ENCODE peak calls at places on chromosome 6, in five cellular contexts. One of them, this sample, is unnamed.
A peak's percentile ranks its signal among the peaks of the same experiment; 100 is the strongest.

GRCh38 chr6:64330694-64331309 is 695.2 kb downstream of the PHF3 start:
- DNase-seq in fibroblast of the aortic adventitia: peak; percentile 61
- DNase-seq in SJSA1: peak; percentile 56
- DNase-seq in adipocyte: peak; percentile 75
- DNase-seq in astrocyte of the cerebellum: peak; percentile 20
- DNase-seq in this sample: peak; percentile 73

GRCh38 chr6:166076625-166077024 is 91.0 kb downstream of the TBXT start:
- DNase-seq in fibroblast of the aortic adventitia: no peak
- DNase-seq in SJSA1: no peak
- DNase-seq in adipocyte: no peak
- DNase-seq in astrocyte of the cerebellum: no peak
- DNase-seq in this sample: no peak

GRCh38 chr6:169424821-169425240 is 171.2 kb upstream of the THBS2 start:
- DNase-seq in fibroblast of the aortic adventitia: peak; percentile 71
- DNase-seq in SJSA1: no peak
- DNase-seq in adipocyte: no peak
- DNase-seq in astrocyte of the cerebellum: peak; percentile 15
- DNase-seq in this sample: no peak

GRCh38 chr6:143060806-143061596 is at the start of gene AIG1:
- DNase-seq in fibroblast of the aortic adventitia: peak; percentile 57
- DNase-seq in SJSA1: peak; percentile 74
- DNase-seq in adipocyte: no peak
- DNase-seq in astrocyte of the cerebellum: no peak
- DNase-seq in this sample: peak; percentile 55

GRCh38 chr6:111993342-111993741 is 60.6 kb upstream of the CCN6 start:
- DNase-seq in fibroblast of the aortic adventitia: no peak
- DNase-seq in SJSA1: no peak
- DNase-seq in adipocyte: no peak
- DNase-seq in astrocyte of the cerebellum: no peak
- DNase-seq in this sample: no peak

GRCh38 chr6:11288065-11288464 is 55.6 kb upstream of the NEDD9 start:
- DNase-seq in fibroblast of the aortic adventitia: no peak
- DNase-seq in SJSA1: no peak
- DNase-seq in adipocyte: no peak
- DNase-seq in astrocyte of the cerebellum: no peak
- DNase-seq in this sample: no peak

GRCh38 chr6:49988900-49989299 is 19.5 kb upstream of the DEFB113 start:
- DNase-seq in fibroblast of the aortic adventitia: no peak
- DNase-seq in SJSA1: no peak
- DNase-seq in adipocyte: no peak
- DNase-seq in astrocyte of the cerebellum: no peak
- DNase-seq in this sample: no peak

GRCh38 chr6:135535989-135536414 is 38.5 kb upstream of the AHI1 start:
- DNase-seq in fibroblast of the aortic adventitia: peak; percentile 98
- DNase-seq in SJSA1: no peak
- DNase-seq in adipocyte: peak; percentile 88
- DNase-seq in astrocyte of the cerebellum: peak; percentile 90
- DNase-seq in this sample: peak; percentile 68

GRCh38 chr6:73207221-73207837 is 18.0 kb downstream of the KHDC1L start:
- DNase-seq in fibroblast of the aortic adventitia: peak; percentile 16
- DNase-seq in SJSA1: no peak
- DNase-seq in adipocyte: no peak
- DNase-seq in astrocyte of the cerebellum: no peak
- DNase-seq in this sample: no peak

GRCh38 chr6:36123270-36124139 is 6.8 kb upstream of the MAPK13 start:
- DNase-seq in fibroblast of the aortic adventitia: peak; percentile 77
- DNase-seq in SJSA1: peak; percentile 79
- DNase-seq in adipocyte: peak; percentile 87
- DNase-seq in astrocyte of the cerebellum: peak; percentile 32
- DNase-seq in this sample: peak; percentile 76

GRCh38 chr6:159229526-159229925 is 60.3 kb downstream of the FNDC1 start:
- DNase-seq in fibroblast of the aortic adventitia: no peak
- DNase-seq in SJSA1: no peak
- DNase-seq in adipocyte: no peak
- DNase-seq in astrocyte of the cerebellum: no peak
- DNase-seq in this sample: no peak

GRCh38 chr6:125102901-125103300 is 50.7 kb upstream of the TPD52L1 start:
- DNase-seq in fibroblast of the aortic adventitia: peak; percentile 88
- DNase-seq in SJSA1: peak; percentile 83
- DNase-seq in adipocyte: peak; percentile 85
- DNase-seq in astrocyte of the cerebellum: peak; percentile 55
- DNase-seq in this sample: no peak

GRCh38 chr6:84876723-84877514 is 112.5 kb upstream of the TBX18 start:
- DNase-seq in fibroblast of the aortic adventitia: no peak
- DNase-seq in SJSA1: no peak
- DNase-seq in adipocyte: no peak
- DNase-seq in astrocyte of the cerebellum: no peak
- DNase-seq in this sample: no peak

GRCh38 chr6:37663016-37663810 is 34.5 kb downstream of the MDGA1 start:
- DNase-seq in fibroblast of the aortic adventitia: peak; percentile 36
- DNase-seq in SJSA1: no peak
- DNase-seq in adipocyte: peak; percentile 52
- DNase-seq in astrocyte of the cerebellum: peak; percentile 61
- DNase-seq in this sample: peak; percentile 17

GRCh38 chr6:44128020-44128917 is 915 bp downstream of the TMEM63B start:
- DNase-seq in fibroblast of the aortic adventitia: no peak
- DNase-seq in SJSA1: peak; percentile 60
- DNase-seq in adipocyte: peak; percentile 75
- DNase-seq in astrocyte of the cerebellum: no peak
- DNase-seq in this sample: peak; percentile 44

GRCh38 chr6:46452312-46452917 is 38.8 kb downstream of the RCAN2 start:
- DNase-seq in fibroblast of the aortic adventitia: peak; percentile 16
- DNase-seq in SJSA1: no peak
- DNase-seq in adipocyte: peak; percentile 35
- DNase-seq in astrocyte of the cerebellum: no peak
- DNase-seq in this sample: peak; percentile 5

GRCh38 chr6:63353282-63353630 is 33.5 kb upstream of the LGSN start:
- DNase-seq in fibroblast of the aortic adventitia: no peak
- DNase-seq in SJSA1: no peak
- DNase-seq in adipocyte: no peak
- DNase-seq in astrocyte of the cerebellum: no peak
- DNase-seq in this sample: no peak

DNA sequence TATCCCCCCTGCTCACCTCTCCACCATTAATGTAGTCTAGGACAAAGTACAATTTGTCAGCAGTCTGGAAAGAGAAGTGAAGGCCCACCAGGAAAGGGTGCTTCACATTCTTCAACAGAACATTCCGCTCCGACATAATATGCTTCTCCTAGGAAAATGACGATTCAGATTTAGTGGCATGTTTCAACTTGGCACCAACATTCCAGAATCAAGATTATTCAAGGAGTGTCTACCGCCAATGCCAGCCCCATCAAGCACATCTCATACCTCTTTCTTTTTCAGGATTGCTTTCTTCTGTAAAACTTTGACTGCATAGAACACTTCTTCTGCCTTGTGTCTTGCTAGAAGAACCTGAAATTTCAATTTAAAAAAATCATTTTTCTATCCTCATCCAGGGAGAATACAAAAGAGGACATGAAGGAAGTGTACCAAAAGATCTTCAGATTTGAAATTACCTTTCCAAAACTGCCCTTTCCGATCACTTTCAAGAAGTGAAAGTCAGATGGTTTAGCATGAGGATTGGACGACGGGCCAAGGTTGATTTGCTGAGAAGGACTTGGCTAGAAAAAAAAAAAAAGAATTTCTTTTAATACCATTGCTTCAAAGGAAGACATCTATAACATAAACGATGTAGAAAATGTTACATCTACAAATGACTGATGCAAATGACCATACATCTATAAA is 120.7 kb upstream of the SLC2A12 start:
- DNase-seq in fibroblast of the aortic adventitia: peak; percentile 46
- DNase-seq in SJSA1: no peak
- DNase-seq in adipocyte: peak; percentile 12
- DNase-seq in astrocyte of the cerebellum: no peak
- DNase-seq in this sample: no peak
- H3K4me3 ChIP-seq in fibroblast of the aortic adventitia: peak overlapping the region; percentile 66
- H3K4me3 ChIP-seq in SJSA1: peak overlapping the region; percentile 84
- H3K4me3 ChIP-seq in adipocyte: peak overlapping the region; percentile 94
- H3K4me3 ChIP-seq in astrocyte of the cerebellum: peak overlapping the region; percentile 98
- H3K4me3 ChIP-seq in this sample: no peak overlapping the region

GRCh38 chr6:7262037-7262461 is 51.0 kb downstream of the SSR1 start:
- DNase-seq in fibroblast of the aortic adventitia: no peak
- DNase-seq in SJSA1: no peak
- DNase-seq in adipocyte: no peak
- DNase-seq in astrocyte of the cerebellum: no peak
- DNase-seq in this sample: peak; percentile 52
- H3K4me3 ChIP-seq in fibroblast of the aortic adventitia: peak overlapping the region; percentile 86
- H3K4me3 ChIP-seq in SJSA1: peak overlapping the region; percentile 45
- H3K4me3 ChIP-seq in adipocyte: peak overlapping the region; percentile 92
- H3K4me3 ChIP-seq in astrocyte of the cerebellum: peak overlapping the region; percentile 72
- H3K4me3 ChIP-seq in this sample: peak overlapping the region; percentile 64

DNA sequence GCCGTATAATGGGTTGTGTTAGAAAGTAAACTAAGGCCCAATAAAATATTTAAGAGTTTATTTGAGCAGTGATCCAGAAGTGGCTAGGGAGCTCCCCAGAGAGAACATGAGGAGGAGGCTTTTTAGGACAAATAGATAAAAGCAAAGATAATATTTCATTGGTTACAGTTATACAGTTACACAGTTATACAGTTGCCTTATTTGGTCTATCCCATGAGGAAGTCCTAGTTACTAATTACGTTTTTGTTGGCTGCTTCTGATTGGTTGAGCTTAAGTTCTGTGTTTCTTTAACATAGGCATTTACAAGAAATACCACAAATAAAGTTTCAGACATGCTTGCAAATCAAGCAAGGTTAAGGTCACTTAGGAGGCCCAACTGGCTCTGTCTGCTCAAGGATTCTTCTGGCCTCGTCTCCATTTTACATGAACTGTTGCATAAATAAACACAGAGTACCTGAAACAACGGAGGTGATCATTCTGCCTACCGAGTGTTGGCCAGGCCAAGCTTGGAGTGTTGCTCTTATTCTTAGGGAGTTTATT is 7.0 kb downstream of the UBD start:
- DNase-seq in fibroblast of the aortic adventitia: peak; percentile 72
- DNase-seq in SJSA1: no peak
- DNase-seq in adipocyte: peak; percentile 83
- DNase-seq in astrocyte of the cerebellum: peak; percentile 36
- DNase-seq in this sample: no peak
- H3K4me3 ChIP-seq in fibroblast of the aortic adventitia: no peak overlapping the region
- H3K4me3 ChIP-seq in SJSA1: no peak overlapping the region
- H3K4me3 ChIP-seq in adipocyte: no peak overlapping the region
- H3K4me3 ChIP-seq in astrocyte of the cerebellum: no peak overlapping the region
- H3K4me3 ChIP-seq in this sample: no peak overlapping the region

GRCh38 chr6:31465718-31466117 is 32.2 kb upstream of the MICB start:
- DNase-seq in fibroblast of the aortic adventitia: no peak
- DNase-seq in SJSA1: no peak
- DNase-seq in adipocyte: no peak
- DNase-seq in astrocyte of the cerebellum: no peak
- DNase-seq in this sample: no peak

GRCh38 chr6:31466466-31466865 is 31.5 kb upstream of the MICB start:
- DNase-seq in fibroblast of the aortic adventitia: no peak
- DNase-seq in SJSA1: no peak
- DNase-seq in adipocyte: no peak
- DNase-seq in astrocyte of the cerebellum: no peak
- DNase-seq in this sample: no peak

GRCh38 chr6:31465185-31465536 is 32.8 kb upstream of the MICB start:
- DNase-seq in fibroblast of the aortic adventitia: no peak
- DNase-seq in SJSA1: no peak
- DNase-seq in adipocyte: no peak
- DNase-seq in astrocyte of the cerebellum: no peak
- DNase-seq in this sample: no peak

GRCh38 chr6:31462964-31463940 is 34.7 kb upstream of the MICB start:
- DNase-seq in fibroblast of the aortic adventitia: peak; percentile 73
- DNase-seq in SJSA1: peak; percentile 89
- DNase-seq in adipocyte: peak; percentile 65
- DNase-seq in astrocyte of the cerebellum: peak; percentile 58
- DNase-seq in this sample: no peak

DNA sequence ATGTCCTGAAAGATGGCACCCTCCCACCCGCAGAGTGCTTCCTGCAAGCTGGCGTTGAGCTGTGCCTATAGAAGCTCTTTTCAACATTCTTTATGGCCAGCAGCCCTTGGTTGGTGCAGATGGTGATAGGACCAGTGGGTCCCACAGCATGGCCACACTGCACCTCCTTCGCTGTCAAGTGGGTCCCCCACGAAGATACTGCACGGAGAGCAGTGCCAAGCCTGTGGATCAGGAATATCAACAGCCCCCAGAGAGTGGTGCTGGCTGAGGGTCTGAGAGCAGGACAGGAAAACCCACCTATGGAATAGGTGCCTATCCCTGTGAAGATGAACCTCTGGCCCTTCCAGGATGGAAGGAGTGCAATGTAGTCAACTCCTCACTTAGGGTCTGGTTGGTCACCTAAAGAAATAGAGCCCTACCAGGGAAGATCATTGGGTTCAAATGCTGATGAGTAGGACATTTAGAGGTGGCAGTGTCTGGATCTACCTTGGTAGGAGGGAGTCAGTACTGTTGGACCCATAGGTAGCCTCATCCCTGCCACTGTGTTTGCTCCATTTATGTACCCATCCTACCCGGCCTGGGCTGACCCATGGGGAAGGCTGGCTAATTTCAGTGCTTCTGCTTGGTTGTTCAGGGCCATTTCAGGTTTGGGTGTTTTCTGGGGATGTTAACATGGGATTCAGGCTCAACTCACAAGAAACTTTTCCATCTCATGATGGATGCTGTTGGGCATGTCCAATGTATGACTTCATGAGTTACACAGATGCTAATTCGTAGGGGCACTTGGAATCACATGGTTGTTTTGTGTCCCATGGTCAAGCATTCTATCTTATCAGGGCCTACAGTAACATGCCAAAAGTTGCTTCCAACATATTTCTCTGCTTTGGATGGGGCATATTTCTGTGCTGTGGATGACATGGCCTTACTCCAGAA is 33.4 kb upstream of the MICB start:
- DNase-seq in fibroblast of the aortic adventitia: no peak
- DNase-seq in SJSA1: no peak
- DNase-seq in adipocyte: no peak
- DNase-seq in astrocyte of the cerebellum: no peak
- DNase-seq in this sample: no peak
- H3K4me3 ChIP-seq in fibroblast of the aortic adventitia: no peak overlapping the region
- H3K4me3 ChIP-seq in SJSA1: peak overlapping the region; percentile 50
- H3K4me3 ChIP-seq in adipocyte: no peak overlapping the region
- H3K4me3 ChIP-seq in astrocyte of the cerebellum: no peak overlapping the region
- H3K4me3 ChIP-seq in this sample: no peak overlapping the region

GRCh38 chr6:77373955-77374354 is 89.3 kb downstream of the HTR1B start:
- DNase-seq in fibroblast of the aortic adventitia: no peak
- DNase-seq in SJSA1: no peak
- DNase-seq in adipocyte: no peak
- DNase-seq in astrocyte of the cerebellum: no peak
- DNase-seq in this sample: no peak

GRCh38 chr6:77366798-77367197 is 96.5 kb downstream of the HTR1B start:
- DNase-seq in fibroblast of the aortic adventitia: no peak
- DNase-seq in SJSA1: no peak
- DNase-seq in adipocyte: no peak
- DNase-seq in astrocyte of the cerebellum: no peak
- DNase-seq in this sample: no peak

DNA sequence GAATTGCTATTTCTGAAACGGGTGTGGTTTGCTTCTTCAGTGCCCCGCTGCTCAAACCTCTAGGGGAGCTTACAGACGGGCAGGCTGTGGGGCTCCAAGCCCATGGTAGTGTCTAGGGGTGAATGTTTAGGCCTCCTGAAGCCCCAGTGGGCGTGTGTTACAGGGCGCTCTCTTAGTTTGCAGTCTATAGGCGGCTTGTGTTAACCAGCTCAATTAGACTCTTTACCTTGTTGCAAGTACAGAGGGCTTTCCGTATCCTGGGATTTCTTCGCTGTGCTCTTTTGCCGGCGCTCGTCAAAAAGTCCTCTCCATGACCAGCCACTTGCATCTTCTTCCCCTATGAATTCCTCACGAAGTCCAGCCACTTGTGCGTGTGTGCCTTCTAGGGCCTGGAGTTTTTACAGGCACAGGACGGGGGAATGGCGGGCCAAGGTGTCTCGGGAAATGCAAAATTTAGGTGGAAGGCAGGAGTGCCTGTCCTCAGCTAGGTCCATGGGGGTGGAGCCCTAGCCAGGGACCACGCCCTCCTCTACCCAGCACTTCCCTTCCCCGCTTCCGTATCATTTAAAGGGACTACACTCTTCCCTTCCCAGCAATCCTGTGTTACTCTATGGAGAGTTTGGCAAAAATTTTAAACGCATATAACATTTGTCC is 94.5 kb downstream of the HTR1B start:
- DNase-seq in fibroblast of the aortic adventitia: peak; percentile 45
- DNase-seq in SJSA1: no peak
- DNase-seq in adipocyte: no peak
- DNase-seq in astrocyte of the cerebellum: no peak
- DNase-seq in this sample: no peak
- H3K4me3 ChIP-seq in fibroblast of the aortic adventitia: peak overlapping the region; percentile 64
- H3K4me3 ChIP-seq in SJSA1: no peak overlapping the region
- H3K4me3 ChIP-seq in adipocyte: peak overlapping the region; percentile 73
- H3K4me3 ChIP-seq in astrocyte of the cerebellum: peak overlapping the region; percentile 30
- H3K4me3 ChIP-seq in this sample: no peak overlapping the region